ENCODE peak calls at places on chromosomes 12 and 14, in seven cellular contexts. One of them, this sample, is unnamed.

GRCh38 chr14:38730420-38730819 is 372.6 kb downstream of the SEC23A start:
- DNase-seq in spleen: no peak
- DNase-seq in activated CD4-positive, alpha-beta T cell treated with anti-CD3 and anti-CD28 coated beads for 24 hours: no peak
- DNase-seq in epithelial cell of esophagus: no peak
- DNase-seq in GM12865: no peak
- DNase-seq in glomerular endothelial cell: no peak
- DNase-seq in stimulated activated CD4-positive, alpha-beta T cell treated with anti-CD3 and anti-CD28 coated beads, Interleukin-15, amount 100 ng/mL, for 1 hour: no peak
- DNase-seq in this sample: no peak

GRCh38 chr12:20030847-20031246 is 337.5 kb upstream of the PDE3A start:
- DNase-seq in epithelial cell of esophagus: no peak
- DNase-seq in GM12865: no peak
- DNase-seq in stimulated activated CD4-positive, alpha-beta T cell treated with anti-CD3 and anti-CD28 coated beads, Interleukin-15, amount 100 ng/mL, for 1 hour: no peak
- DNase-seq in glomerular endothelial cell: peak
- DNase-seq in activated CD4-positive, alpha-beta T cell treated with anti-CD3 and anti-CD28 coated beads for 24 hours: no peak
- DNase-seq in spleen: no peak
- DNase-seq in this sample: peak

GRCh38 chr12:101838628-101839323 is 8.0 kb upstream of the GNPTAB start:
- DNase-seq in activated CD4-positive, alpha-beta T cell treated with anti-CD3 and anti-CD28 coated beads for 24 hours: no peak
- DNase-seq in epithelial cell of esophagus: no peak
- DNase-seq in GM12865: peak
- DNase-seq in stimulated activated CD4-positive, alpha-beta T cell treated with anti-CD3 and anti-CD28 coated beads, Interleukin-15, amount 100 ng/mL, for 1 hour: no peak
- DNase-seq in spleen: peak
- DNase-seq in glomerular endothelial cell: no peak
- DNase-seq in this sample: no peak

GRCh38 chr12:106040521-106040920 is 98.2 kb downstream of the NUAK1 start:
- DNase-seq in activated CD4-positive, alpha-beta T cell treated with anti-CD3 and anti-CD28 coated beads for 24 hours: no peak
- DNase-seq in epithelial cell of esophagus: no peak
- DNase-seq in stimulated activated CD4-positive, alpha-beta T cell treated with anti-CD3 and anti-CD28 coated beads, Interleukin-15, amount 100 ng/mL, for 1 hour: no peak
- DNase-seq in GM12865: no peak
- DNase-seq in glomerular endothelial cell: no peak
- DNase-seq in spleen: no peak
- DNase-seq in this sample: no peak

GRCh38 chr14:37901978-37902377 is 305.7 kb upstream of the SSTR1 start:
- DNase-seq in GM12865: no peak
- DNase-seq in stimulated activated CD4-positive, alpha-beta T cell treated with anti-CD3 and anti-CD28 coated beads, Interleukin-15, amount 100 ng/mL, for 1 hour: no peak
- DNase-seq in activated CD4-positive, alpha-beta T cell treated with anti-CD3 and anti-CD28 coated beads for 24 hours: no peak
- DNase-seq in epithelial cell of esophagus: no peak
- DNase-seq in glomerular endothelial cell: no peak
- DNase-seq in spleen: no peak
- DNase-seq in this sample: no peak

GRCh38 chr14:50520947-50521815 is 11.2 kb downstream of the MAP4K5 start:
- DNase-seq in glomerular endothelial cell: peak
- DNase-seq in epithelial cell of esophagus: peak
- DNase-seq in spleen: no peak
- DNase-seq in GM12865: peak
- DNase-seq in activated CD4-positive, alpha-beta T cell treated with anti-CD3 and anti-CD28 coated beads for 24 hours: peak
- DNase-seq in stimulated activated CD4-positive, alpha-beta T cell treated with anti-CD3 and anti-CD28 coated beads, Interleukin-15, amount 100 ng/mL, for 1 hour: peak
- DNase-seq in this sample: peak

GRCh38 chr12:97312570-97313135 is 150.0 kb upstream of the RMST start:
- DNase-seq in spleen: no peak
- DNase-seq in stimulated activated CD4-positive, alpha-beta T cell treated with anti-CD3 and anti-CD28 coated beads, Interleukin-15, amount 100 ng/mL, for 1 hour: no peak
- DNase-seq in epithelial cell of esophagus: no peak
- DNase-seq in glomerular endothelial cell: no peak
- DNase-seq in GM12865: no peak
- DNase-seq in activated CD4-positive, alpha-beta T cell treated with anti-CD3 and anti-CD28 coated beads for 24 hours: no peak
- DNase-seq in this sample: no peak

GRCh38 chr14:75350505-75351060 is 72.0 kb downstream of the FOS start:
- DNase-seq in stimulated activated CD4-positive, alpha-beta T cell treated with anti-CD3 and anti-CD28 coated beads, Interleukin-15, amount 100 ng/mL, for 1 hour: no peak
- DNase-seq in GM12865: no peak
- DNase-seq in epithelial cell of esophagus: no peak
- DNase-seq in spleen: no peak
- DNase-seq in glomerular endothelial cell: no peak
- DNase-seq in activated CD4-positive, alpha-beta T cell treated with anti-CD3 and anti-CD28 coated beads for 24 hours: no peak
- DNase-seq in this sample: no peak

GRCh38 chr12:42819801-42820200 is 230.3 kb upstream of the PRICKLE1 start:
- DNase-seq in GM12865: no peak
- DNase-seq in stimulated activated CD4-positive, alpha-beta T cell treated with anti-CD3 and anti-CD28 coated beads, Interleukin-15, amount 100 ng/mL, for 1 hour: no peak
- DNase-seq in spleen: no peak
- DNase-seq in epithelial cell of esophagus: no peak
- DNase-seq in glomerular endothelial cell: no peak
- DNase-seq in activated CD4-positive, alpha-beta T cell treated with anti-CD3 and anti-CD28 coated beads for 24 hours: no peak
- DNase-seq in this sample: no peak

GRCh38 chr12:22042981-22043669 is 2.9 kb upstream of the CMAS start:
- DNase-seq in epithelial cell of esophagus: peak
- DNase-seq in spleen: no peak
- DNase-seq in glomerular endothelial cell: no peak
- DNase-seq in activated CD4-positive, alpha-beta T cell treated with anti-CD3 and anti-CD28 coated beads for 24 hours: no peak
- DNase-seq in stimulated activated CD4-positive, alpha-beta T cell treated with anti-CD3 and anti-CD28 coated beads, Interleukin-15, amount 100 ng/mL, for 1 hour: no peak
- DNase-seq in GM12865: no peak
- DNase-seq in this sample: peak

GRCh38 chr12:49332891-49333371 is 4.1 kb downstream of the C1QL4 start:
- DNase-seq in epithelial cell of esophagus: no peak
- DNase-seq in GM12865: no peak
- DNase-seq in activated CD4-positive, alpha-beta T cell treated with anti-CD3 and anti-CD28 coated beads for 24 hours: no peak
- DNase-seq in glomerular endothelial cell: no peak
- DNase-seq in spleen: no peak
- DNase-seq in stimulated activated CD4-positive, alpha-beta T cell treated with anti-CD3 and anti-CD28 coated beads, Interleukin-15, amount 100 ng/mL, for 1 hour: no peak
- DNase-seq in this sample: no peak

GRCh38 chr12:118360785-118361404 is 11.8 kb downstream of the TAOK3 start:
- DNase-seq in stimulated activated CD4-positive, alpha-beta T cell treated with anti-CD3 and anti-CD28 coated beads, Interleukin-15, amount 100 ng/mL, for 1 hour: no peak
- DNase-seq in spleen: no peak
- DNase-seq in activated CD4-positive, alpha-beta T cell treated with anti-CD3 and anti-CD28 coated beads for 24 hours: no peak
- DNase-seq in epithelial cell of esophagus: peak
- DNase-seq in GM12865: no peak
- DNase-seq in glomerular endothelial cell: no peak
- DNase-seq in this sample: peak

GRCh38 chr14:54535126-54535525 is 25.4 kb downstream of the CGRRF1 start:
- DNase-seq in epithelial cell of esophagus: no peak
- DNase-seq in activated CD4-positive, alpha-beta T cell treated with anti-CD3 and anti-CD28 coated beads for 24 hours: no peak
- DNase-seq in GM12865: no peak
- DNase-seq in glomerular endothelial cell: no peak
- DNase-seq in spleen: no peak
- DNase-seq in stimulated activated CD4-positive, alpha-beta T cell treated with anti-CD3 and anti-CD28 coated beads, Interleukin-15, amount 100 ng/mL, for 1 hour: no peak
- DNase-seq in this sample: no peak

GRCh38 chr12:53215497-53215896 is 8.4 kb upstream of the ITGB7 start:
- DNase-seq in glomerular endothelial cell: no peak
- DNase-seq in epithelial cell of esophagus: no peak
- DNase-seq in activated CD4-positive, alpha-beta T cell treated with anti-CD3 and anti-CD28 coated beads for 24 hours: no peak
- DNase-seq in stimulated activated CD4-positive, alpha-beta T cell treated with anti-CD3 and anti-CD28 coated beads, Interleukin-15, amount 100 ng/mL, for 1 hour: no peak
- DNase-seq in GM12865: no peak
- DNase-seq in spleen: peak
- DNase-seq in this sample: no peak

This sample was measured in astrocyte of the hippocampus.